ENCODE peak calls at places on chromosomes 3 and 15, in five cellular contexts. A is MM.1S, Z is heart left ventricle, N is left lung, V is mucosa of descending colon. X is an unnamed sample. For H3K4me1, the result is how much of the 10 kb centered on the place peaks cover.

GRCh38 chr3:159627634-159628033 is 361.0 kb upstream of the IL12A start:
- DNase-seq in A (no peak), Z (no peak), N (no peak), V (no peak), X (no peak)

GRCh38 chr3:129429597-129429996 is 1.2 kb upstream of the EFCAB12 start:
- DNase-seq in A (no peak), Z (no peak), N (no peak), V (no peak), X (no peak)

GRCh38 chr3:49654955-49655556 is 19.1 kb upstream of the APEH start:
- DNase-seq in A (peak), Z (no peak), N (no peak), V (peak), X (no peak)

GRCh38 chr3:179181993-179182551 is 33.9 kb downstream of the PIK3CA start:
- DNase-seq in A (no peak), Z (no peak), N (no peak), V (no peak), X (no peak)

GRCh38 chr3:97958396-97958795 is 13.8 kb downstream of the RIOX2 start:
- DNase-seq in A (no peak), Z (no peak), N (no peak), V (no peak), X (no peak)

GRCh38 chr15:63192604-63193206 is 3.3 kb downstream of the RAB8B start:
- DNase-seq in A (no peak), Z (no peak), N (no peak), V (no peak), X (no peak)

GRCh38 chr3:153856932-153857331 is 264.3 kb upstream of the ARHGEF26 start:
- DNase-seq in A (no peak), Z (no peak), N (no peak), V (no peak), X (no peak)

GRCh38 chr3:111882799-111883198 is 23.7 kb downstream of the PHLDB2 start:
- DNase-seq in A (peak), Z (no peak), N (no peak), V (no peak), X (no peak)

GRCh38 chr3:188890572-188891270 is 281.1 kb upstream of the TPRG1 start:
- DNase-seq in A (no peak), Z (no peak), N (no peak), V (no peak), X (no peak)

GRCh38 chr15:32105258-32106248 is 75.2 kb downstream of the CHRNA7 start:
- DNase-seq in A (no peak), Z (peak), N (no peak), V (no peak), X (no peak)

GRCh38 chr15:60840306-60840702 is 361.4 kb upstream of the ICE2 start:
- DNase-seq in A (no peak), Z (no peak), N (no peak), V (no peak), X (no peak)

GRCh38 chr3:10417849-10418248 is 87.5 kb downstream of the ATP2B2 start:
- DNase-seq in A (no peak), Z (no peak), N (no peak), V (no peak), X (no peak)

GRCh38 chr3:100737334-100737733 is 28.0 kb downstream of the TFG start:
- DNase-seq in A (peak), Z (no peak), N (no peak), V (no peak), X (no peak)

GRCh38 chr3:46930945-46931403 is 45.6 kb downstream of the CCDC12 start:
- DNase-seq in A (no peak), Z (no peak), N (peak), V (peak), X (peak)

GRCh38 chr3:184669578-184669977 is 42.3 kb downstream of the MAGEF1 start:
- DNase-seq in A (no peak), Z (no peak), N (no peak), V (no peak), X (no peak)

GRCh38 chr3:147962408-147963164 is 553.4 kb downstream of the ZIC1 start:
- DNase-seq in A (no peak), Z (no peak), N (no peak), V (no peak), X (no peak)

GRCh38 chr15:94232107-94232506 is 746 bp downstream of the MCTP2 start:
- DNase-seq in A (no peak), Z (no peak), N (no peak), V (no peak), X (no peak)

GRCh38 chr3:27165348-27165747 is 203.8 kb downstream of the NEK10 start:
- DNase-seq in A (no peak), Z (no peak), N (no peak), V (no peak), X (no peak)

GRCh38 chr3:46312996-46313395 is 40.9 kb upstream of the CCR2 start:
- DNase-seq in A (no peak), Z (no peak), N (peak), V (no peak), X (no peak)

GRCh38 chr15:72491768-72492167 is 17.6 kb downstream of the ARIH1 start:
- DNase-seq in A (no peak), Z (no peak), N (no peak), V (no peak), X (no peak)

GRCh38 chr15:101204744-101205535 is 46.9 kb downstream of the CHSY1 start:
- DNase-seq in A (no peak), Z (no peak), N (no peak), V (no peak), X (no peak)

GRCh38 chr15:75720787-75721461 is 8.3 kb upstream of the CSPG4 start:
- DNase-seq in A (no peak), Z (peak), N (peak), V (peak), X (peak)

GRCh38 chr3:94331831-94332230 is 269.0 kb downstream of the NSUN3 start:
- DNase-seq in A (no peak), Z (no peak), N (no peak), V (no peak), X (no peak)

GRCh38 chr3:10292505-10293419 is at the start of gene GHRL:
- DNase-seq in A (no peak), Z (no peak), N (peak), V (no peak), X (no peak)

GRCh38 chr15:81160312-81161214 is 26.5 kb downstream of the CFAP161 start:
- DNase-seq in A (no peak), Z (peak), N (no peak), V (no peak), X (no peak)

GRCh38 chr15:59501531-59502113 is 63.6 kb downstream of the FAM81A start:
- DNase-seq in A (peak), Z (no peak), N (no peak), V (peak), X (no peak)

GRCh38 chr3:124878561-124879394 is 8.4 kb downstream of the ITGB5 start:
- DNase-seq in A (no peak), Z (no peak), N (no peak), V (no peak), X (no peak)

GRCh38 chr3:69719723-69720122 is 19.5 kb upstream of the MITF start:
- DNase-seq in A (no peak), Z (no peak), N (no peak), V (no peak), X (no peak)

GRCh38 chr15:67456677-67457529 is 64.0 kb upstream of the C15orf61 start:
- DNase-seq in A (peak), Z (peak), N (peak), V (peak), X (peak)
- H3K4me3 ChIP-seq in A (no peak), Z (no peak), N (no peak), V (no peak), X (no peak)

DNA sequence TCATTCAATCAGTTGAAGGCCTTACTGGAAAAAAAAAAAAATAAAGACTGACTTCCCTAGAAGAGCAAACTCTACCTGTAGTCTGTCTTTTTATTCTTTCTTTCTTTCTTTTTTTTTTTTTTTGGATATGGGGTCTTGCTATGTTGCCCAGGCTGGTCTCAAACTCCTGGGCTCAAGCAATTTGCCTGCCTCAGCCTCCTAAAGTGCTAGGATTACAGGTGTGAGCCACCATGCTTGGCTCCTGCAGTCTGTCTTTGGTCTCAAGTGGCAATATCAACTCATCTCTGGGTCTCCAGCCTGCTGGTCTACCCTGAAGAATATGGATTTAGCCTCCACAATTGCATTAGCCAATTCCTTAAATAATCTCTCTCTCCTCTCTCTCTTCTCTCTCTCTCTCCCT is 167.7 kb upstream of the P2RY1 start:
- DNase-seq in A (no peak), Z (no peak), N (no peak), V (no peak), X (no peak)
- H3K4me1 ChIP-seq in A (under half), Z (under half), N (under half), V (under half), X (under half)

DNA sequence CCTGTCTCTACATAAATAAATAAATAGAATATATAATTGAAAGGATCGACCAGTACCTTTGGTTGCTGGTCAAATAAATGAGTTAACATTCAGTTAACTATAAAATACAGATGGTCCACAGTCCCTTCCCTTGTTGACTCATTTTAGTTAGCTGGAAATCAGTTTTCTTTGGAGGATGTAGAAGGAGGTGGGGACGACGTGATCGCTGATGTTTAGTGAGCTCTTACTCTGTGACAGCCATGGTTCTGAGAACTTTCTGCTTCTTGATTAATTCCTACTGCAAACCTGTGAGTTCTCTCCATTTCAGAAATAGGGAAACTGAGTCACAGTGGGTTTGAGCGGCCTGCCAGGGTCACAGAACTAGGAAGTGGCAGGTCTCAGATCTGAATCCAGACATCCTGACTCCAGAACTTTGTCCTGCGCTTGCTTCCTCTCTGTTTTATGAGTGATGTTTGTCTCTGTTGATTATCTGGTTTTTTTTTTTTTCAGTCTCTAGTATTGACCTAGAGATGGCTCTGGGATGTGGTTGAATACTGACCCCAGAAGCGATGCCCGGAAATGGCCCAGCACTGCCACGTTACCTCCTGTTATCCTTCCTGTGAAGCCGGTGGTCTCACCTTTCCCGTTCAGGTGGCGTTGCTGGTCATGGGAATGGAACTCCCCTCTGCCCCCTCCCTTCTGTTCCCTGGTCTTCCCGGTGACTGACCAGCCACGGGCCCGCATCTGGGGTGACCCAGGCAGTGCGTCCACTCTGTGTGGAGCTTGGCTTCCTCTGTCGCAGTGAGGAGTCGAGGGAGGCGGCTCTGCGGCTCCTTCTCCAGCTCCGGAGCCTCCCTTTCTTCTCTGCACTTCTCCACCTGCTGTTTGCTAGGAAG is 18.2 kb downstream of the SYNM start:
- DNase-seq in A (no peak), Z (no peak), N (peak), V (no peak), X (no peak)
- H3K4me3 ChIP-seq in A (no peak), Z (no peak), N (no peak), V (no peak), X (peak)

DNA sequence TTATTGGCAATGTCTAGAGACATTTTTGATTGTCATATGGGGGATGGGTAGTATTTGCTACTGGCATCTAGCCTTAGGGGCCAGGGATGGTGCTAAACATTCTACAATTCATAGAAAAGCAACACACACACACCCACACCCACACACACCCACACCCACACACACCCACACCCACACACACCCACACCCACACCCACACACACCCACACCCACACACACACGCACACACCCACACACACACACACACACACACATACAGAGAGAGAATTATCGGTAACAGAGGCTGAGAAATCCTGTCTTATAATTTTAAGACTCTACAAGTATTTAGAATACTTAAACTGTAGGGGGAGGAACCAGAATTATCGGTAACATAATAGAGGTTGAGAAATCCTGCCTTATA is 11.1 kb upstream of the PIK3R4 start:
- DNase-seq in A (no peak), Z (no peak), N (no peak), V (no peak), X (no peak)
- H3K4me1 ChIP-seq in A (under half), Z (under half), N (under half), V (under half), X (under half)

GRCh38 chr3:155083313-155083905 is 3.3 kb downstream of the MME start:
- DNase-seq in A (no peak), Z (no peak), N (no peak), V (no peak), X (no peak)
- H3K4me3 ChIP-seq in A (no peak), Z (no peak), N (no peak), V (no peak), X (no peak)

DNA sequence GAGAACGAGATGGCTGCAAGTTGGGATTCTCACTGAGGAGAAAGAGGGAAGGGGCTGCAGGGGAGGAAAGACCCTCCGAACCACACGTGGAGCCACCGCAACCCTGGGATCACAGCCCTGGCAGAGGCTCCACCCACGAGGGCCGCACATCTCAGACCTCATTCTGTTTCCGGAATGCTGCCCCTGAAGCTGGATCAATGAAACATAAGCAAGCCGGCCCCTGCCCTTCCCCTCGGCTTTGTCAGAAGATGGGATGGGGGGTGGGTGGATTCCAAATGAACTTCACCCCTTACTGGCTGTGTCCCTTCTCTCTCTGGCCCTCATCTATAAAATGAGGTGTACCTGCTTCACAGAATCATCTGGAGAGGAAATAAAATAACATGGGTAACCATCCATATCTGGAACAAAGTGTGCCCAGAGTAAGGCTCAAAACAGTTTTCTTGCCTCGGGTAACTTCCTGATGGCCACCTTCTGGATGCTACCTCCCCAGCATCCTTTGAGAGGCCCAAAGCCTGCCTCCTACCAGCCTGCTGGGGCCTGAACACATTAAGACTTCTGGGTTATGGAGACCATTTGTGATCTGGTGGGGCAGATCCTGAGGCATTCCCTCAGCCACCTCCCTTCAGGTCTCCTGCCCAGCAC is 4.6 kb upstream of the CCDC9B start:
- DNase-seq in A (no peak), Z (no peak), N (no peak), V (peak), X (no peak)
- H3K4me1 ChIP-seq in A (under half), Z (under half), N (under half), V (half or more), X (under half)

X was measured in upper lobe of right lung.